ENCODE peak calls at places on chromosomes 4 and X, in five cellular contexts. W, E, Z, O and F are unnamed samples.

GRCh38 chrX:11724122-11725017 is 33.7 kb upstream of the MSL3 start:
- DNase-seq in W (peak), Z (peak), E (peak), O (peak), F (peak)

GRCh38 chrX:2242326-2242725 is 258.4 kb downstream of the DHRSX start:
- DNase-seq in O (no peak), Z (no peak), E (no peak), W (no peak), F (no peak)

GRCh38 chr4:105859233-105859632 is 36.0 kb upstream of the NPNT start:
- DNase-seq in O (no peak), W (peak), Z (no peak), E (peak), F (peak)

GRCh38 chr4:41044165-41044564 is 170.2 kb downstream of the APBB2 start:
- DNase-seq in Z (no peak), W (no peak), E (no peak), O (no peak), F (no peak)

GRCh38 chr4:17166954-17167353 is 268.5 kb upstream of the LDB2 start:
- DNase-seq in W (peak), Z (no peak), E (no peak), O (no peak), F (peak)

GRCh38 chrX:19046343-19047215 is 62.7 kb upstream of the PHKA2 start:
- DNase-seq in O (no peak), W (peak), Z (peak), E (peak), F (peak)

GRCh38 chr4:27176400-27176799 is 315.8 kb downstream of the STIM2 start:
- DNase-seq in E (peak), Z (no peak), W (peak), O (peak), F (peak)

GRCh38 chr4:88143504-88143903 is 14.9 kb downstream of the ABCG2 start:
- DNase-seq in W (peak), O (no peak), E (peak), Z (no peak), F (peak)

GRCh38 chr4:7932333-7932732 is 7.3 kb downstream of the AFAP1 start:
- DNase-seq in W (peak), O (no peak), E (no peak), Z (no peak), F (no peak)

GRCh38 chr4:158446106-158446505 is 75.6 kb upstream of the RXFP1 start:
- DNase-seq in O (no peak), W (peak), Z (no peak), E (peak), F (peak)

GRCh38 chr4:86961605-86962295 is 26.9 kb downstream of the AFF1 start:
- DNase-seq in W (no peak), E (peak), O (peak), Z (no peak), F (peak)

GRCh38 chrX:154918060-154918483 is 31.9 kb downstream of the F8A1 start:
- DNase-seq in Z (peak), O (peak), E (peak), W (peak), F (peak)

GRCh38 chr4:53361451-53361850 is 4.4 kb downstream of the SCFD2 start:
- DNase-seq in O (no peak), Z (no peak), W (peak), E (peak), F (peak)

GRCh38 chr4:119825696-119826095 is 197.1 kb upstream of the PDE5A start:
- DNase-seq in Z (no peak), W (no peak), O (no peak), E (peak), F (no peak)

GRCh38 chrX:135481696-135482179 is 38.7 kb upstream of the INTS6L start:
- DNase-seq in W (no peak), O (no peak), E (no peak), Z (no peak), F (no peak)

GRCh38 chrX:135480076-135480475 is 40.4 kb upstream of the INTS6L start:
- DNase-seq in Z (no peak), O (no peak), W (no peak), E (no peak), F (no peak)

GRCh38 chrX:135489542-135489941 is 30.9 kb upstream of the INTS6L start:
- DNase-seq in E (no peak), Z (no peak), W (no peak), O (no peak), F (no peak)

GRCh38 chrX:135484636-135485289 is 35.7 kb upstream of the INTS6L start:
- DNase-seq in Z (no peak), O (no peak), E (peak), W (peak), F (peak)
- TF ChIP-seq CTCF in Z (peak), O (peak), E (peak), W (peak), F (peak)

GRCh38 chr4:187276786-187277408 is 553.2 kb upstream of the FAT1 start:
- DNase-seq in Z (no peak), W (no peak), E (peak), O (no peak), F (peak)
- H3K4me3 ChIP-seq in Z (no peak), W (no peak), E (peak), O (no peak), F (no peak)

DNA sequence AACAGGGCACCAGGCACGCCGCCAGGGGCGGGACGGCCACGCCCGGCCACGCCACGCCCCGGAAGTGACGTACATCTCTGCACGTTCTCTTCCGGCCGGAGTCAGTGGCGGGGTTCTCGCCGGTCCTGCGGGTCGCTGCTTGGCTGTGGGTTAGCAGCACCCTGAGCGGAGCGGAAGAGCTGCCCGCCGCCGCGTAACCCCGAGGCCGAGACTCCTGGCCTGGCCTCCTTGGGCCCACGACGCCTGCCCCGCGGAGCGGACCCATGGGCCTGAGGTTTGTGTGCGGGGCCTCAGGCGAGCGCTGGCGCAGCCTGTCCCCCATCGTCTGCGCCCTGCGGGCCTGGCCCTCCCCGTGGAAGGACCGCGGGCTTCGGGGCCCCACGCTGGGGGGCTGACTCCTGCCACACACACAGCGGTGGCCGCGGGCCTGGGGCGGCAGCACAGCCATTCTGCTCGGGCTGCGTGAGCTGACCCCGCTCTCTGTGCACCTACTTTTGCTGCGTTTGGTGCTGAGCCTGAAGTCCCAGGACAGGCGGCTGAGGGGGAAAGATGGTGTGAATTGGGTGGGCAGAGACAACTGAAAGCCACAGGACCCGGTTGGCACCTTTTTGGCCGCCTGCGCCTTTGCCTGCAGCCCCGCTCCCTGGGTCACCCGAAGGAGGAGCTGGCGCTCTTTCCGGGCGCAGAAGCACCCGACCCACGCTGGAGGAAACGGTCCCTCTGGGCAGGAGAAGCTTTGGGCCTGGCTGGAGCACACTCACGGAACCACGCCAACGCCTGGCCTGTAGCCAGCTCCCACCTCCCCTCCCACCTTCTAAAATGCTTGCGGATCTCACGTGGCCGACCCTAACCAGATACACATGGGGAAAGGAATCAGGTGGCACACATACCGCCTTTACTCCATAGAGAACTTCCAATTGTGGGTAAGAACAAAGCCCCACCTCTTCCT is 28.1 kb downstream of the NOP14 start:
- DNase-seq in Z (peak), W (peak), E (peak), O (peak), F (peak)
- TF ChIP-seq CTCF in Z (no peak), W (no peak), E (no peak), O (peak), F (peak)

DNA sequence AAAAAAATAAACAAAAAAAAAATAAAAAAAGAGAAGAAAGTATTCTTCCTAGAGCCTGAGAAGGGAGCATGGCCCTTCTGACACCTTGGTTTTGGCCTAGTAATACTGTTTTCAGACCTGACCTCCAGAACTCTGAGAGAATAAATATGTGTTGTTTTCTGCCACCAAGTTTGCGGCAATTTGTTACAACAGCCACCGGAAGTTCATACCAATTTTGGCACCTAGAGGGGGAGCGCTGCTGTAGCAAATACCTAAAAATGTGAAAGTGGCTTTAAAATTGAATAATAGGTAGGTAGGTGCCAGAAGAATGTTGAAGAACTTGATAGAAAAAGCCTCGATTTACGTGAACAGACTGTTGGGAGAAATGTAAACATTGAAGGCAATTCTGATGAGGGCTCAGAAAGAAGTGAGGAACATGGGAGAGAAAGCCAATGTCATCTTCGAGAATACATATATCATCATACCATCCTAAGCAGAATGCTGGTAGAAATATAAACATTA is 27.5 kb upstream of the SPACA5B start:
- DNase-seq in E (no peak), O (no peak), Z (no peak), W (no peak), F (no peak)
- H3K4me3 ChIP-seq in E (no peak), O (no peak), Z (no peak), W (no peak), F (no peak)

DNA sequence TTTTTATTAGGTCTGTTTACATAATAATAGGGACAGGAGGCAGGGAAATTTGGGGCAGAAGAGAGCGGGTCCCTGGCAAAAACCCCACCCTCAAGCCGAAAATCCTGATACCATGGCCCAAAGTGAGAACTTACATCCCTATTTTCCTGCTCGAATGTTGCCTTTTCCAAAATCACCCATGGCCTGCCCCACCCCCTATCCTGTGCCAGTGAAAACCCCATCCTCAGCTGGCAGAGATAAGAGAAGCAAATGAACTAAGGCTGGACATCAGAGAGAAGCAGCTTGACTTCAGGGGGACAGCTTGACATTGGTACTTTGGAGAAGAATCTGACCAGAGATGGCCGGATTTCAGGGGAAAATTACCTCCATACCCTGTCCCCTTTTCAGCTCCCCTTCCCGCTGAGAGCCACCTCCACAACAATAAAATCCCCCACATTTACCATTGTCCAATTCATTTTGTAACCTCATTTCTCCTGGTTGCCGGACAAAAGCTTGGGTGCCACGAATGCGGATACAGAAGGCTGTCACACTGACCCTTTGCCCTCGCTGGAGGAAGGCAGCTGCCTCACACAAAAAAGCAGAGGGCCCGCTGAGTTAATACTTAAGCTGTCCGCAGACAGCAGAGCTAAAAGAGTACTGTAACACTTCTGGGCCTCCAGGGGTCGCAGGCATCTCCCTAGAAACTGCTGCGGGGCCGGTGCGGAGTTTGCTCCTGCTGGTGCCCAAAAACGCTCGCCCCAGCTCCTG is 196.2 kb downstream of the SNCA start:
- DNase-seq in W (peak), O (peak), Z (no peak), E (peak), F (peak)
- TF ChIP-seq CTCF in W (peak), O (peak), Z (no peak), E (peak), F (peak)

GRCh38 chr4:107989537-107990386 is at the start of gene HADH:
- DNase-seq in Z (peak), W (peak), E (peak), O (peak), F (peak)
- H3K4me3 ChIP-seq in Z (peak), W (peak), E (peak), O (peak), F (peak)

GRCh38 chr4:177371452-177371851 is 61.8 kb downstream of the NEIL3 start:
- DNase-seq in Z (no peak), E (no peak), W (no peak), O (no peak), F (no peak)

GRCh38 chr4:177380730-177381287 is 61.4 kb downstream of the AGA start:
- DNase-seq in O (peak), W (no peak), Z (no peak), E (no peak), F (no peak)

GRCh38 chr4:177374966-177375365 is 65.3 kb downstream of the NEIL3 start:
- DNase-seq in O (no peak), E (no peak), Z (no peak), W (no peak), F (no peak)

GRCh38 chr4:177375372-177375771 is 65.7 kb downstream of the NEIL3 start:
- DNase-seq in O (no peak), W (no peak), E (peak), Z (no peak), F (no peak)

GRCh38 chr4:177375971-177376370 is 66.3 kb downstream of the AGA start:
- DNase-seq in O (no peak), W (no peak), Z (no peak), E (no peak), F (no peak)
- TF ChIP-seq CTCF in O (no peak), W (no peak), Z (no peak), E (no peak), F (no peak)

GRCh38 chr4:147824884-147825283 is 93.0 kb downstream of the ARHGAP10 start:
- DNase-seq in W (no peak), E (no peak), Z (no peak), O (peak), F (no peak)
- H3K4me3 ChIP-seq in W (no peak), E (no peak), Z (no peak), O (no peak), F (no peak)